ENCODE peak calls at places on chromosomes 13 and 19, in six cellular contexts. J is GM12891, H is K562, W is GM12878, G is H1, F is HepG2. S is an unnamed sample.

GRCh38 chr13:73224708-73225107 is 165.9 kb downstream of the KLF5 start:
- DNase-seq in J (no peak), H (no peak), W (no peak), G (no peak), F (no peak), S (no peak)

GRCh38 chr19:17026706-17027427 is at the start of gene CPAMD8:
- DNase-seq in J (no peak), H (no peak), W (no peak), G (peak), F (no peak), S (no peak)

GRCh38 chr19:3057275-3057714 is 5.0 kb downstream of the TLE5 start:
- DNase-seq in J (no peak), H (no peak), W (no peak), G (peak), F (no peak), S (no peak)

GRCh38 chr13:44422755-44423643 is 49.4 kb downstream of the SERP2 start:
- DNase-seq in J (no peak), H (no peak), W (no peak), G (peak), F (no peak), S (no peak)

GRCh38 chr13:20160346-20161274 is at the start of gene GJA3:
- DNase-seq in J (peak), H (peak), W (no peak), G (peak), F (no peak), S (no peak)

GRCh38 chr13:28513745-28514144 is 18.8 kb upstream of the FLT1 start:
- DNase-seq in J (no peak), H (no peak), W (no peak), G (no peak), F (no peak), S (no peak)

GRCh38 chr19:54316746-54317107 is 3.8 kb upstream of the LILRA5 start:
- DNase-seq in J (no peak), H (peak), W (no peak), G (peak), F (no peak), S (no peak)

GRCh38 chr13:31885994-31886393 is 145.6 kb upstream of the FRY start:
- DNase-seq in J (no peak), H (no peak), W (no peak), G (no peak), F (no peak), S (no peak)

GRCh38 chr13:41780736-41781708 is 179.9 kb downstream of the VWA8 start:
- DNase-seq in J (no peak), H (no peak), W (no peak), G (no peak), F (no peak), S (no peak)

GRCh38 chr13:106349080-106349841 is 186.2 kb downstream of the EFNB2 start:
- DNase-seq in J (no peak), H (no peak), W (no peak), G (peak), F (no peak), S (no peak)

GRCh38 chr19:19308373-19308772 is 11.9 kb downstream of the SUGP1 start:
- DNase-seq in J (no peak), H (no peak), W (no peak), G (no peak), F (no peak), S (no peak)

GRCh38 chr13:87884874-87885273 is 213.7 kb downstream of the SLITRK5 start:
- DNase-seq in J (no peak), H (no peak), W (no peak), G (no peak), F (no peak), S (no peak)

GRCh38 chr13:21676611-21677021 is 5.7 kb downstream of the FGF9 start:
- DNase-seq in J (no peak), H (peak), W (no peak), G (peak), F (no peak), S (no peak)

GRCh38 chr19:24000656-24001055 is 86.0 kb downstream of the ZNF726 start:
- DNase-seq in J (no peak), H (no peak), W (no peak), G (no peak), F (no peak), S (no peak)

GRCh38 chr13:25180795-25181537 is 8.9 kb upstream of the AMER2 start:
- DNase-seq in J (no peak), H (no peak), W (peak), G (peak), F (no peak), S (no peak)

GRCh38 chr13:24911135-24911524 is 147.2 kb downstream of the RNF17 start:
- DNase-seq in J (no peak), H (peak), W (no peak), G (no peak), F (no peak), S (no peak)

GRCh38 chr19:22545751-22546150 is 88.4 kb upstream of the ZNF492 start:
- DNase-seq in J (peak), H (peak), W (no peak), G (peak), F (peak), S (no peak)

GRCh38 chr19:6800991-6801396 is 28.5 kb downstream of the VAV1 start:
- DNase-seq in J (no peak), H (no peak), W (no peak), G (no peak), F (peak), S (no peak)

GRCh38 chr13:28026508-28026907 is 38.0 kb upstream of the URAD start:
- DNase-seq in J (no peak), H (no peak), W (no peak), G (no peak), F (no peak), S (no peak)

GRCh38 chr19:55341191-55342043 is 1.7 kb downstream of the KMT5C start:
- DNase-seq in J (peak), H (peak), W (no peak), G (peak), F (peak), S (peak)

GRCh38 chr19:10418281-10419199 is 1.8 kb upstream of the PDE4A start:
- DNase-seq in J (no peak), H (peak), W (no peak), G (peak), F (no peak), S (no peak)

GRCh38 chr19:40502647-40503046 is 35.8 kb downstream of the SPTBN4 start:
- DNase-seq in J (no peak), H (peak), W (no peak), G (no peak), F (peak), S (no peak)

GRCh38 chr19:17205237-17206140 is 9.7 kb upstream of the USE1 start:
- DNase-seq in J (peak), H (peak), W (no peak), G (peak), F (peak), S (peak)

GRCh38 chr13:26482451-26483197 is 74.9 kb upstream of the WASF3 start:
- DNase-seq in J (peak), H (peak), W (peak), G (peak), F (peak), S (peak)

GRCh38 chr13:31172001-31172400 is 10.3 kb upstream of the HSPH1 start:
- DNase-seq in J (no peak), H (no peak), W (no peak), G (no peak), F (no peak), S (no peak)

GRCh38 chr13:114095486-114095885 is 36.9 kb downstream of the RASA3 start:
- DNase-seq in J (no peak), H (no peak), W (no peak), G (no peak), F (no peak), S (no peak)

GRCh38 chr13:76693086-76693485 is 193.1 kb downstream of the KCTD12 start:
- DNase-seq in J (no peak), H (no peak), W (no peak), G (no peak), F (no peak), S (no peak)

GRCh38 chr19:29715695-29716581 is 877 bp upstream of the C19orf12 start:
- DNase-seq in J (no peak), H (peak), W (no peak), G (no peak), F (peak), S (no peak)

GRCh38 chr19:29712744-29713516 is 2.1 kb downstream of the C19orf12 start:
- DNase-seq in J (no peak), H (no peak), W (no peak), G (no peak), F (no peak), S (no peak)

GRCh38 chr19:29717051-29717450 is 2.0 kb upstream of the C19orf12 start:
- DNase-seq in J (no peak), H (no peak), W (no peak), G (no peak), F (no peak), S (no peak)

GRCh38 chr19:29714371-29714952 is 599 bp downstream of the C19orf12 start:
- DNase-seq in J (no peak), H (peak), W (no peak), G (no peak), F (no peak), S (no peak)

GRCh38 chr19:29714953-29715694 is at the start of gene C19orf12:
- DNase-seq in J (peak), H (peak), W (no peak), G (peak), F (peak), S (peak)
- TF ChIP-seq POLR2AphosphoS5 in J (no peak), H (peak), W (peak), G (no peak), F (peak), S (peak)

GRCh38 chr19:43950834-43951626 is at the start of gene ZNF221:
- DNase-seq in J (peak), H (peak), W (peak), G (peak), F (peak), S (peak)
- TF ChIP-seq POLR2A in J (peak), H (peak), W (peak), G (no peak), F (no peak), S (peak)

DNA sequence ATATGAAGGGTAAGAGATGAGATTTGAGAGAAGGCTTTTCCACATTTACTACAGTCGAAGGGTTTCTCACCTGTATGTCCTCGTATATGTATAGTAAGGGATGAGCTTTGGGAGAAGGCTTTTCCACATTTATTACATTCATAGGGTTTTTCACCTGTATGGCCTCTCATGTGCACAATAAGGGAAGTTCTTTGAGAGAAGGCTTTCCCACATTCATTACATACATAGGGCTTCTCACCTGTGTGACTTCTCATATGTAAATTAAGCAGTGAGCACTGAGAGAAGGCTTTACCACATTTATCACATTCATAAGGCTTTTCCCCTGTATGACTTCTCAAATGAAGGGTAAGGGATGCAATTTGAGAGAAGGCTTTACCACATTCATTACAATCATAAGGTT is 41.8 kb downstream of the ZNF527 start:
- DNase-seq in J (no peak), H (no peak), W (no peak), G (no peak), F (no peak), S (no peak)
- TF ChIP-seq TAF1 in J (no peak), H (no peak), W (no peak), G (no peak), F (no peak), S (no peak)

DNA sequence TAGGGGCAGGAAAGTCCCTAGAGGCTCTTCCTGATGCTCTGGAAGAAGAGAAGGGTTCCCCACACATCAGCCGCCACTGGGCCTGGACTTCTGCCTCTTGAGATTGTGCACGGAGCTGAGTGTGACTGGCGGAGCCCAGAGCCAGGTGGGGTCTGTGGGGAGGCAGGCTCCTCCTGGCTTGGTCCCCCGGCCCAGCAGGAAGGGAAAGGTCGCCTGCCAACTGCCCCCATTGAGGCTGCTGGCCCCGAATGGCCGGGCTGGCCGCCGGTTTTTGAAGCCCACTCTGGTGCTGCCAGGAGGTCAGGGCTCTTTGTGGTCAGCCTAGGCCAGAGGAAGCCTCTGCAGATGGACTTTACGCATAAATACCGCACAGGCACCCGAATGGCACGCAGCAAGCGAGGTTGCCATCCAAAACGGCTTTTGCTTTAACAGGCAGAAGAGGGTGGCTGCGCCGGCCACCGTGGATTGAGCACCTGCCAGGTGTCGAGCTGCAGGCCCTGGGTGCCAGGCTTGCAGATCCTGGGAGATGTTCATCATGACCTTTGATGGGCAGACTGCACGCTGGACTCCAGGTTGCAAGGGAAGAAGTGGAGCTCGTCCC is 5.0 kb downstream of the DAZAP1 start:
- DNase-seq in J (no peak), H (no peak), W (no peak), G (no peak), F (no peak), S (no peak)
- TF ChIP-seq POLR2AphosphoS5 in J (no peak), H (no peak), W (no peak), G (no peak), F (no peak), S (no peak)

GRCh38 chr13:110398564-110399507 is 91.8 kb downstream of the COL4A2 start:
- DNase-seq in J (no peak), H (no peak), W (no peak), G (no peak), F (no peak), S (no peak)
- TF ChIP-seq POLR2A in J (no peak), H (no peak), W (no peak), G (no peak), F (no peak), S (no peak)

DNA sequence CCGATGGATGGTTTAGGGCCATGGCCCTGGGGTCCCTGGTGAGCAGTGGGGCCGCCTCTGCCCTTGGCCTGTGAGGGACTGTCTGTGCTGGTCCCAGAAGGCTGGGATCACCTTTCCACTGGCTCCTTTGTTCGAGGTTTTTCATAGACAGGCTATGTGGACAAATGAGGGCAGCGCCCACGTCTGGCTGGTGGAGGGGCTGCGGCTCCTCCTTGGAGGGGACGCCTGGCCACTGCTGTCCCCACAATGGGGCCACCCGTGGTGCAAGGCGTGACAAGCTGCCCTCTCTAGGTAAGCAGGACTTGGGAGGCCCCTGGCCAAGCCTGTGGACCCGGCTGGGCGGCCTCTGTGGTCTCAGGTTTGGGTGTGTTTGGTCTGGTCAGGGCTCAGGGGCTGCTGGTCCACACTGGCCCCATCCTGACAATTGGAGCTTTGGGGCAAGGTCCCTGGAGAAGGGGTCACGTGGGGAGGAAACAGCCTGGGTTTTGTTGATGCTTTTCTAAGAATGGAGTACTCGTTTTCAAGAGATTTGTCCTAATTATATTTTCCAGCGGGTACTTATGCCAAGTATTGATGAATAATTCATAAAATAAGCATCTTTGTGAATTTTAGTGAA is 33.3 kb downstream of the MCF2L start:
- DNase-seq in J (no peak), H (no peak), W (no peak), G (peak), F (peak), S (no peak)
- TF ChIP-seq TAF1 in J (no peak), H (no peak), W (no peak), G (no peak), F (no peak), S (no peak)

GRCh38 chr13:92483894-92484293 is 742.7 kb upstream of the GPC6 start:
- DNase-seq in J (no peak), H (no peak), W (no peak), G (no peak), F (no peak), S (no peak)
- TF ChIP-seq POLR2AphosphoS5 in J (no peak), H (no peak), W (no peak), G (no peak), F (no peak), S (no peak)

GRCh38 chr19:48480476-48481190 is 11.5 kb downstream of the CYTH2 start:
- DNase-seq in J (no peak), H (no peak), W (no peak), G (no peak), F (no peak), S (no peak)
- TF ChIP-seq POLR2A in J (no peak), H (no peak), W (peak), G (no peak), F (no peak), S (no peak)

GRCh38 chr13:30159446-30159839 is 147.9 kb downstream of the KATNAL1 start:
- DNase-seq in J (no peak), H (no peak), W (no peak), G (no peak), F (no peak), S (no peak)

GRCh38 chr13:30156826-30157615 is 150.3 kb downstream of the KATNAL1 start:
- DNase-seq in J (no peak), H (no peak), W (no peak), G (no peak), F (no peak), S (no peak)

GRCh38 chr13:30157616-30157993 is 149.7 kb downstream of the KATNAL1 start:
- DNase-seq in J (no peak), H (no peak), W (peak), G (no peak), F (no peak), S (no peak)

GRCh38 chr13:30156270-30156669 is 151.1 kb downstream of the KATNAL1 start:
- DNase-seq in J (no peak), H (no peak), W (no peak), G (no peak), F (no peak), S (no peak)

DNA sequence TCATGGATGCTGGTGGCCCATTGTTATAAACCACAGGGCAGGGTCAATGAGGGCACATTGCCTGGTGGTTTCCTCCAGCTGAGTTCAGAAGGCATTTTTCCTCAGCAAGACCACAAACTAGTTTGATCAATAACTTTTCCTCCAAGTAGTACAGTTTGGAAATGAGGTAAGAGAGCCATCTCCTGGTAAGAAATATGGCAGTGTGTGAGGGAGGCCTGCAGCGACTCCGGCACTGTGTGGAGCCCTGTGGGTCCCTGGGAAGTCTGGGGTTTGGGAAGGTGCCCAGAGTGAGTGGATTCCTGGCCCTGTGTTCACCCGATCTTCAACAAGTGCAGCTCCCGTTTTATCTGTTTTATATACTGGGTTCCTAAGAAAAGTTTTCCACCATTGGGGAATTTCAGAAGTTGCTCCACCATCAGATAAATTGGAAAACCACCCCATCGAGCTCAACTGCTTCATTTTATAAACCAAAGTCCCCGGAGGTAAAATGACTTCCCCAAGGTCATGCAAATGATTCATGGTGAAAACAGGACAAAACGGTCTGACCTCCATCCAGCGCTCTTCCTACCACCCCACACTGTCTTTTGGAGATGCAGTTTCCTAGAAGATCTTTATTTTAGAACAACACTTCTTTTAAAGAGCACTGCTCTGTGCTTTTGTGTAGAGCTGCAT is 148.4 kb downstream of the KATNAL1 start:
- DNase-seq in J (no peak), H (no peak), W (no peak), G (no peak), F (no peak), S (no peak)
- TF ChIP-seq TAF1 in J (no peak), H (no peak), W (no peak), G (no peak), F (no peak), S (no peak)

GRCh38 chr19:46279177-46279576 is 17.7 kb upstream of the HIF3A start:
- DNase-seq in J (no peak), H (no peak), W (no peak), G (no peak), F (no peak), S (no peak)

GRCh38 chr19:46284635-46285034 is 12.2 kb upstream of the HIF3A start:
- DNase-seq in J (no peak), H (no peak), W (no peak), G (no peak), F (no peak), S (no peak)

GRCh38 chr19:46287585-46287984 is 9.3 kb upstream of the HIF3A start:
- DNase-seq in J (no peak), H (peak), W (no peak), G (no peak), F (no peak), S (no peak)

GRCh38 chr19:46288896-46289588 is 7.8 kb upstream of the HIF3A start:
- DNase-seq in J (no peak), H (peak), W (no peak), G (no peak), F (peak), S (no peak)

DNA sequence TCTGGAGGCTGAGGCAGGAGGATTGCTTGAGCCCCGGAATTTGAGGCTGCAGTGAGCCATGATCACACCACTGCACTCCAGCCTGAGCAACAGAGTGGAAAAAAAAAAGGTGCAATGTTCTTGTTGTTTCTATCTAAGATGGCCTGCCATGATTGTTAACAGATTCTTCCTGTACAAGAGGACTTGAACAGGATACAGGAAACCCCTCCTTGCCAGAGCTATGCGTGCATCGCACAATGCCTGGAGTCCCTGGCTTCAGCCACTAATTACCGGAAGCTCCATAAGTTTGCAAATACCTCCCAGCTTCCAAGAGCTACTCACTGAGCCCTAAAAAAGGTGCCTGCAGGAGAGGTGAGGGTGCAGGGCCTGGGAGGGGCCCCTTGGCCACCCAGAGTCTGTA is 13.1 kb upstream of the HIF3A start:
- DNase-seq in J (no peak), H (no peak), W (no peak), G (no peak), F (no peak), S (no peak)
- TF ChIP-seq POLR2AphosphoS5 in J (no peak), H (no peak), W (no peak), G (no peak), F (no peak), S (no peak)

S was measured in GM12892.